ENCODE peak calls at places on chromosomes 4 and X, in six cellular contexts. One of them, this sample, is unnamed. For H3K4me1 and H3K9me3, the result is how much of the 10 kb centered on the place peaks cover.

GRCh38 chrX:6384391-6384790 is 150.5 kb downstream of the VCX3A start:
- DNase-seq in heart right ventricle: no peak
- DNase-seq in uterus: no peak
- DNase-seq in ovary: no peak
- DNase-seq in aorta: no peak
- DNase-seq in pancreas: no peak
- DNase-seq in this sample: no peak

GRCh38 chr4:27218013-27218412 is 357.4 kb downstream of the STIM2 start:
- DNase-seq in heart right ventricle: no peak
- DNase-seq in uterus: no peak
- DNase-seq in ovary: no peak
- DNase-seq in aorta: no peak
- DNase-seq in pancreas: no peak
- DNase-seq in this sample: no peak

GRCh38 chrX:85024044-85024443 is 20.4 kb downstream of the APOOL start:
- DNase-seq in heart right ventricle: no peak
- DNase-seq in uterus: no peak
- DNase-seq in ovary: no peak
- DNase-seq in aorta: no peak
- DNase-seq in pancreas: no peak
- DNase-seq in this sample: no peak

GRCh38 chr4:140234697-140235060 is 80.7 kb upstream of the MAML3 start:
- DNase-seq in heart right ventricle: no peak
- DNase-seq in uterus: no peak
- DNase-seq in ovary: no peak
- DNase-seq in aorta: no peak
- DNase-seq in pancreas: no peak
- DNase-seq in this sample: no peak

GRCh38 chrX:151153086-151153485 is 23.3 kb upstream of the GPR50 start:
- DNase-seq in heart right ventricle: no peak
- DNase-seq in uterus: no peak
- DNase-seq in ovary: no peak
- DNase-seq in aorta: no peak
- DNase-seq in pancreas: no peak
- DNase-seq in this sample: no peak

GRCh38 chrX:98731821-98732220 is 1678.3 kb downstream of the PCDH19 start:
- DNase-seq in heart right ventricle: no peak
- DNase-seq in uterus: no peak
- DNase-seq in ovary: no peak
- DNase-seq in aorta: no peak
- DNase-seq in pancreas: no peak
- DNase-seq in this sample: no peak

GRCh38 chr4:187444061-187444460 is 551.5 kb upstream of the ZFP42 start:
- DNase-seq in heart right ventricle: no peak
- DNase-seq in uterus: no peak
- DNase-seq in ovary: no peak
- DNase-seq in aorta: no peak
- DNase-seq in pancreas: no peak
- DNase-seq in this sample: no peak

GRCh38 chr4:138775890-138776289 is 239.7 kb upstream of the NOCT start:
- DNase-seq in heart right ventricle: no peak
- DNase-seq in uterus: no peak
- DNase-seq in ovary: no peak
- DNase-seq in aorta: no peak
- DNase-seq in pancreas: no peak
- DNase-seq in this sample: no peak

GRCh38 chrX:110420771-110421498 is 62.3 kb downstream of the RTL9 start:
- DNase-seq in heart right ventricle: no peak
- DNase-seq in uterus: no peak
- DNase-seq in ovary: no peak
- DNase-seq in aorta: no peak
- DNase-seq in pancreas: no peak
- DNase-seq in this sample: no peak

GRCh38 chrX:40496728-40497127 is 84.0 kb upstream of the ATP6AP2 start:
- DNase-seq in heart right ventricle: no peak
- DNase-seq in uterus: peak
- DNase-seq in ovary: peak
- DNase-seq in aorta: no peak
- DNase-seq in pancreas: no peak
- DNase-seq in this sample: no peak

GRCh38 chr4:119897260-119897659 is 169.4 kb downstream of the MAD2L1 start:
- DNase-seq in heart right ventricle: no peak
- DNase-seq in uterus: no peak
- DNase-seq in ovary: no peak
- DNase-seq in aorta: no peak
- DNase-seq in pancreas: no peak
- DNase-seq in this sample: no peak

GRCh38 chr4:73127839-73128448 is 58.4 kb upstream of the COX18 start:
- DNase-seq in heart right ventricle: no peak
- DNase-seq in uterus: no peak
- DNase-seq in ovary: no peak
- DNase-seq in aorta: no peak
- DNase-seq in pancreas: no peak
- DNase-seq in this sample: no peak

GRCh38 chrX:52923781-52924241 is 26.7 kb downstream of the FAM156B start:
- DNase-seq in heart right ventricle: no peak
- DNase-seq in uterus: no peak
- DNase-seq in ovary: peak
- DNase-seq in aorta: no peak
- DNase-seq in pancreas: peak
- DNase-seq in this sample: peak

DNA sequence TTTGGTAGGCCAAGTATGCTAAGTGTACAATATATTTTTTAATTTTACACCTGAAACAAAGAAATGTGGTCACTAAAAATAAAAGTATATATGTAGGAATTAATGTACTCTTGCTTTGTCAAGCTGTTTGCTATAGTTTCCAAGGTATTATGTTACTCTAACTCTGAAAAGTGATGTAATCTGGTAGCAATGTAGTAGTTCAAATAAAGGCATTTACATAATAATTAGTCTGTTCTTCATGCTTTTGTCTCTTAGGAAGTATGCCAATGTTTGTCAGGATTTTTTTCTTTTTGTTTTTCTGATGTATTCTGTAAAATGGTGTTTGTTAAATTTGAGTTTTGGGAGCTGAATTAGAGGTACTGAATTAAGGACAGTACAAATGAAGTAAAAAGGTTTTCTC is 89.5 kb downstream of the PLS3 start:
- DNase-seq in heart right ventricle: no peak
- DNase-seq in uterus: no peak
- DNase-seq in ovary: no peak
- DNase-seq in aorta: no peak
- DNase-seq in pancreas: no peak
- DNase-seq in this sample: no peak
- H3K27ac ChIP-seq in heart right ventricle: no peak
- H3K27ac ChIP-seq in uterus: no peak
- H3K27ac ChIP-seq in ovary: no peak
- H3K27ac ChIP-seq in aorta: no peak
- H3K27ac ChIP-seq in pancreas: no peak
- H3K27ac ChIP-seq in this sample: no peak

GRCh38 chr4:84952776-84953175 is 13.7 kb downstream of the WDFY3 start:
- DNase-seq in heart right ventricle: no peak
- DNase-seq in uterus: no peak
- DNase-seq in ovary: no peak
- DNase-seq in aorta: no peak
- DNase-seq in pancreas: no peak
- DNase-seq in this sample: no peak
- H3K4me1 ChIP-seq in heart right ventricle: half or more
- H3K4me1 ChIP-seq in uterus: under half
- H3K4me1 ChIP-seq in ovary: under half
- H3K4me1 ChIP-seq in aorta: under half
- H3K4me1 ChIP-seq in pancreas: under half
- H3K4me1 ChIP-seq in this sample: under half

GRCh38 chr4:102862016-102862415 is 6.8 kb upstream of the CISD2 start:
- DNase-seq in heart right ventricle: no peak
- DNase-seq in uterus: no peak
- DNase-seq in ovary: no peak
- DNase-seq in aorta: no peak
- DNase-seq in pancreas: no peak
- DNase-seq in this sample: no peak

GRCh38 chr4:102862747-102863146 is 6.0 kb upstream of the CISD2 start:
- DNase-seq in heart right ventricle: no peak
- DNase-seq in uterus: no peak
- DNase-seq in ovary: no peak
- DNase-seq in aorta: no peak
- DNase-seq in pancreas: no peak
- DNase-seq in this sample: no peak

GRCh38 chr4:102858828-102859464 is 9.8 kb upstream of the CISD2 start:
- DNase-seq in heart right ventricle: no peak
- DNase-seq in uterus: no peak
- DNase-seq in ovary: no peak
- DNase-seq in aorta: no peak
- DNase-seq in pancreas: no peak
- DNase-seq in this sample: no peak

DNA sequence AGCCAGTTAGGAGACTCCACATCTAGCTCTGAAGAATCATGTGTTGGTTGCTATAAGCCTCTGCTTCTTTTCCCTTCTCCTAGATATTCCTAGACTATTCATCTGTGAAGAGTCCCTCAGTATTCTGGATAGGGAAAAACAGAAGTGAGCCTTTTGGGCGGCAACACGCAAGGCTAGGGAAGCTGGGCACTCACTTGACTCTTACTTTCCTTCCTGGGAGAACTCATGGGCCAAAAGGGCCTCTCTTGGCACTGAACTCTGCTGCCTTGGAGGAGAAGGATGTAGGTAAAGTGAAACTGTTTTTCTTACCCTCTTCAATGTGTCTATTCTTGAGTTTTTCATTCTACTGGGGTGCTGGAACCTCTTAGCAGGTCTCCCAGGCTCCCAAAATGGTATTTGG is 7.9 kb upstream of the CISD2 start:
- DNase-seq in heart right ventricle: no peak
- DNase-seq in uterus: no peak
- DNase-seq in ovary: no peak
- DNase-seq in aorta: no peak
- DNase-seq in pancreas: no peak
- DNase-seq in this sample: no peak
- H3K9me3 ChIP-seq in heart right ventricle: under half
- H3K9me3 ChIP-seq in uterus: under half
- H3K9me3 ChIP-seq in ovary: under half
- H3K9me3 ChIP-seq in aorta: under half
- H3K9me3 ChIP-seq in pancreas: under half
- H3K9me3 ChIP-seq in this sample: under half

GRCh38 chr4:128865132-128865531 is 55.6 kb downstream of the JADE1 start:
- DNase-seq in heart right ventricle: no peak
- DNase-seq in uterus: no peak
- DNase-seq in ovary: no peak
- DNase-seq in aorta: no peak
- DNase-seq in pancreas: no peak
- DNase-seq in this sample: no peak

GRCh38 chr4:128861856-128862518 is 52.5 kb downstream of the JADE1 start:
- DNase-seq in heart right ventricle: no peak
- DNase-seq in uterus: no peak
- DNase-seq in ovary: no peak
- DNase-seq in aorta: no peak
- DNase-seq in pancreas: no peak
- DNase-seq in this sample: peak

GRCh38 chr4:128859887-128860774 is 50.6 kb downstream of the JADE1 start:
- DNase-seq in heart right ventricle: no peak
- DNase-seq in uterus: no peak
- DNase-seq in ovary: no peak
- DNase-seq in aorta: no peak
- DNase-seq in pancreas: no peak
- DNase-seq in this sample: no peak

GRCh38 chr4:128863314-128864075 is 54.0 kb downstream of the JADE1 start:
- DNase-seq in heart right ventricle: peak
- DNase-seq in uterus: peak
- DNase-seq in ovary: peak
- DNase-seq in aorta: peak
- DNase-seq in pancreas: peak
- DNase-seq in this sample: peak

DNA sequence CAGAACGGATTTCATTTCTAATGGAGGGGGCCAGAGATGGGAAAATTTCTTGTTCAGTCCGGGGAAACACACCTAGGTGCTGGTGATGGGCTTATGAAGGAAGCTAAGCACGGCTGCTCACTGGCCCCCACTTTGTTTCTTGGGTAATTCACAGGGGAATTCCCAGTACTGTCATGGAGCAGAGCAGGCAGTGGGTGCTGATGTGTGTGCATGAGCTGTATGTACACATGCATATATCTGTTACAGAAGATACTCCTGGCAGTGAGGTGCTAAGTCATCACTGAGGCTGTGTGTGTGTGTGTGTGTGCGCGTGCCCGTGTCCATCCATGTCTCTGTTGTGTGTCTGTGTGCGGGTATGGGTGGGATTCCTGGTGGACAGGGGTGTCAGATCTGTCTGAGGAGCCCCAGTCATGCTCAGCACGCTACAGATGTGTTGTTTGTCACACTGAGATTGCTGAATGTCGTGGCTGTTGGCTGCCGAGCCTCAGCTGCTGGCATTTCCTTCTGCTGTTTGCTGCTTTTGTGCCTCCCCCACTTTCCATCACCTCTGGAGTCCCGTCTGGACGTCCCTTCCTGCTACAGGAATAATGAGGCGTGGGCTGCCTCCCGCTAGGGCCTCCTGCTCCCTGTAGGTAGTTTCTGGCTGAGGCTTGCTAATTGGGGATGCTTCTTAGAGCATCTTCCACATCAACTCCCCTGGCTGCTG is 53.3 kb downstream of the JADE1 start:
- DNase-seq in heart right ventricle: no peak
- DNase-seq in uterus: no peak
- DNase-seq in ovary: no peak
- DNase-seq in aorta: no peak
- DNase-seq in pancreas: no peak
- DNase-seq in this sample: no peak
- H3K27ac ChIP-seq in heart right ventricle: no peak
- H3K27ac ChIP-seq in uterus: peak
- H3K27ac ChIP-seq in ovary: no peak
- H3K27ac ChIP-seq in aorta: no peak
- H3K27ac ChIP-seq in pancreas: no peak
- H3K27ac ChIP-seq in this sample: peak

GRCh38 chr4:121061215-121061614 is 11.1 kb downstream of the NDNF start:
- DNase-seq in heart right ventricle: no peak
- DNase-seq in uterus: no peak
- DNase-seq in ovary: no peak
- DNase-seq in aorta: no peak
- DNase-seq in pancreas: no peak
- DNase-seq in this sample: no peak
- H3K4me1 ChIP-seq in heart right ventricle: under half
- H3K4me1 ChIP-seq in uterus: under half
- H3K4me1 ChIP-seq in ovary: under half
- H3K4me1 ChIP-seq in aorta: under half
- H3K4me1 ChIP-seq in pancreas: under half
- H3K4me1 ChIP-seq in this sample: half or more

GRCh38 chrX:148658115-148658725 is 157.8 kb downstream of the AFF2 start:
- DNase-seq in heart right ventricle: no peak
- DNase-seq in uterus: no peak
- DNase-seq in ovary: no peak
- DNase-seq in aorta: no peak
- DNase-seq in pancreas: no peak
- DNase-seq in this sample: no peak
- H3K9me3 ChIP-seq in heart right ventricle: under half
- H3K9me3 ChIP-seq in uterus: under half
- H3K9me3 ChIP-seq in ovary: under half
- H3K9me3 ChIP-seq in aorta: under half
- H3K9me3 ChIP-seq in pancreas: under half
- H3K9me3 ChIP-seq in this sample: under half

This sample was measured in lower lobe of right lung.